ENCODE peak calls at places on chromosomes 2 and 18, in eight cellular contexts. X is C1 segment of cervical spinal cord; G is left cardiac atrium; L is neural crest cell; R is dermis microvascular lymphatic vessel endothelial cell; V is K562; S is A549; J is activated naive CD8-positive, alpha-beta T cell treated with anti-CD3 and anti-CD28 coated beads, Interleukin-2, amount 50 U/mL, for 16 hours. F is an unnamed sample.

GRCh38 chr18:435940-436339 is 64.6 kb downstream of the COLEC12 start:
- DNase-seq in X (peak; percentile 51), G (no peak), L (no peak), R (no peak), V (no peak), S (no peak), J (no peak), F (no peak)

GRCh38 chr18:26327062-26327461 is 100.8 kb downstream of the TAF4B start:
- DNase-seq in X (no peak), G (no peak), L (no peak), R (no peak), V (no peak), S (no peak), J (no peak), F (no peak)

GRCh38 chr18:25274900-25275299 is 77.1 kb downstream of the ZNF521 start:
- DNase-seq in X (no peak), G (no peak), L (no peak), R (no peak), V (no peak), S (no peak), J (no peak), F (no peak)

GRCh38 chr2:202317080-202317859 is 51.7 kb downstream of the NOP58 start:
- DNase-seq in X (peak; percentile 0), G (peak; percentile 68), L (no peak), R (peak; percentile 83), V (no peak), S (no peak), J (no peak), F (peak; percentile 72)

GRCh38 chr2:12577567-12577966 is 139.2 kb upstream of the TRIB2 start:
- DNase-seq in X (no peak), G (no peak), L (no peak), R (no peak), V (no peak), S (no peak), J (no peak), F (no peak)

GRCh38 chr2:169462896-169463695 is 16.2 kb upstream of the BBS5 start:
- DNase-seq in X (no peak), G (no peak), L (no peak), R (peak; percentile 36), V (no peak), S (no peak), J (no peak), F (no peak)

GRCh38 chr2:105344704-105345345 is 7.5 kb downstream of the C2orf49 start:
- DNase-seq in X (no peak), G (no peak), L (no peak), R (peak; percentile 39), V (no peak), S (peak; percentile 18), J (no peak), F (no peak)

GRCh38 chr18:60044290-60045006 is 144.7 kb downstream of the PMAIP1 start:
- DNase-seq in X (no peak), G (no peak), L (no peak), R (no peak), V (no peak), S (peak; percentile 17), J (no peak), F (no peak)

GRCh38 chr2:138028538-138028937 is 64.3 kb downstream of the HNMT start:
- DNase-seq in X (no peak), G (no peak), L (no peak), R (no peak), V (no peak), S (no peak), J (no peak), F (no peak)

GRCh38 chr2:131005229-131005935 is 87.9 kb downstream of the FAM168B start:
- DNase-seq in X (no peak), G (no peak), L (no peak), R (no peak), V (no peak), S (no peak), J (no peak), F (no peak)

GRCh38 chr2:101002562-101003277 is 631 bp downstream of the RPL31 start:
- DNase-seq in X (no peak), G (no peak), L (no peak), R (no peak), V (peak; percentile 22), S (no peak), J (no peak), F (no peak)

GRCh38 chr2:40668435-40668834 is 216.5 kb upstream of the SLC8A1 start:
- DNase-seq in X (no peak), G (no peak), L (no peak), R (no peak), V (no peak), S (no peak), J (no peak), F (no peak)

GRCh38 chr2:239793086-239793485 is 232.1 kb downstream of the NDUFA10 start:
- DNase-seq in X (no peak), G (no peak), L (no peak), R (no peak), V (no peak), S (no peak), J (no peak), F (no peak)

GRCh38 chr2:191051825-191052778 is 38.1 kb upstream of the STAT1 start:
- DNase-seq in X (no peak), G (no peak), L (peak; percentile 7), R (peak; percentile 60), V (peak; percentile 20), S (no peak), J (no peak), F (no peak)

GRCh38 chr18:9838144-9838877 is 47.5 kb upstream of the TXNDC2 start:
- DNase-seq in X (no peak), G (no peak), L (no peak), R (no peak), V (no peak), S (no peak), J (no peak), F (peak; percentile 77)